ENCODE peak calls at places on chromosome 10, in eight cellular contexts. C is kidney epithelial cell, L is skeletal muscle cell, X is ovary, V is fibroblast of the aortic adventitia, F is MM.1S, T is breast epithelium, Q is AG10803. K is an unnamed sample.

GRCh38 chr10:101292194-101293006 is 61.6 kb upstream of the BTRC start:
- DNase-seq in C (no peak), L (no peak), X (peak; percentile 39), V (peak; percentile 5), F (no peak), T (no peak), Q (no peak), K (no peak)

GRCh38 chr10:119460369-119461195 is 81.9 kb downstream of the RGS10 start:
- DNase-seq in C (no peak), L (no peak), X (no peak), V (no peak), F (no peak), T (no peak), Q (no peak), K (no peak)

GRCh38 chr10:4684434-4684833 is 141.6 kb upstream of the AKR1E2 start:
- DNase-seq in C (no peak), L (no peak), X (no peak), V (peak; percentile 34), F (no peak), T (no peak), Q (peak; percentile 31), K (no peak)

GRCh38 chr10:17046989-17047388 is 82.6 kb downstream of the CUBN start:
- DNase-seq in C (no peak), L (no peak), X (no peak), V (no peak), F (no peak), T (no peak), Q (peak; percentile 73), K (no peak)

GRCh38 chr10:13949844-13950542 is 363.2 kb downstream of the PRPF18 start:
- DNase-seq in C (peak; percentile 84), L (peak; percentile 92), X (no peak), V (peak; percentile 78), F (no peak), T (no peak), Q (peak; percentile 97), K (no peak)

GRCh38 chr10:71212249-71213126 is at the start of gene UNC5B:
- DNase-seq in C (no peak), L (peak; percentile 72), X (peak; percentile 92), V (peak; percentile 82), F (peak; percentile 76), T (peak; percentile 91), Q (peak; percentile 88), K (peak; percentile 65)

GRCh38 chr10:35153723-35154122 is 27.1 kb downstream of the CREM start:
- DNase-seq in C (no peak), L (no peak), X (no peak), V (peak; percentile 34), F (no peak), T (no peak), Q (no peak), K (no peak)

GRCh38 chr10:124025638-124026336 is 67.6 kb downstream of the CHST15 start:
- DNase-seq in C (no peak), L (no peak), X (no peak), V (peak; percentile 29), F (no peak), T (no peak), Q (peak; percentile 24), K (no peak)

GRCh38 chr10:49631975-49632374 is 18.1 kb downstream of the CHAT start:
- DNase-seq in C (no peak), L (no peak), X (no peak), V (no peak), F (no peak), T (peak; percentile 38), Q (no peak), K (no peak)

GRCh38 chr10:50367732-50368131 is 116.4 kb upstream of the ASAH2 start:
- DNase-seq in C (no peak), L (no peak), X (no peak), V (peak; percentile 63), F (peak; percentile 44), T (no peak), Q (peak; percentile 26), K (no peak)

GRCh38 chr10:60280475-60280874 is 109.2 kb downstream of the ANK3 start:
- DNase-seq in C (no peak), L (no peak), X (no peak), V (peak; percentile 33), F (no peak), T (no peak), Q (no peak), K (no peak)

GRCh38 chr10:49644035-49644345 is 30.2 kb downstream of the CHAT start:
- DNase-seq in C (no peak), L (no peak), X (no peak), V (no peak), F (no peak), T (no peak), Q (no peak), K (no peak)

GRCh38 chr10:128660726-128661125 is 534.5 kb upstream of the MKI67 start:
- DNase-seq in C (no peak), L (no peak), X (no peak), V (no peak), F (no peak), T (no peak), Q (no peak), K (peak; percentile 2)
- H3K4me3 ChIP-seq in C (no peak overlapping the region), L (no peak overlapping the region), X (no peak overlapping the region), V (no peak overlapping the region), F (no peak overlapping the region), T (no peak overlapping the region), Q (no peak overlapping the region), K (no peak overlapping the region)

GRCh38 chr10:42932735-42933453 is 144.0 kb upstream of the RET start:
- DNase-seq in C (no peak), L (no peak), X (no peak), V (no peak), F (no peak), T (no peak), Q (no peak), K (no peak)
- H3K4me3 ChIP-seq in C (no peak overlapping the region), L (no peak overlapping the region), X (no peak overlapping the region), V (no peak overlapping the region), F (no peak overlapping the region), T (peak overlapping the region; percentile 20), Q (no peak overlapping the region), K (no peak overlapping the region)

GRCh38 chr10:116889066-116889465 is 39.8 kb downstream of the ENO4 start:
- DNase-seq in C (no peak), L (no peak), X (no peak), V (no peak), F (no peak), T (no peak), Q (no peak), K (no peak)

GRCh38 chr10:116891208-116891607 is 41.9 kb downstream of the ENO4 start:
- DNase-seq in C (no peak), L (peak; percentile 81), X (no peak), V (peak; percentile 86), F (no peak), T (no peak), Q (peak; percentile 45), K (no peak)

GRCh38 chr10:116893686-116894037 is 44.4 kb downstream of the ENO4 start:
- DNase-seq in C (no peak), L (no peak), X (no peak), V (no peak), F (no peak), T (no peak), Q (no peak), K (no peak)

GRCh38 chr10:116888380-116889055 is 39.2 kb downstream of the ENO4 start:
- DNase-seq in C (peak; percentile 78), L (peak; percentile 42), X (no peak), V (peak; percentile 82), F (no peak), T (peak; percentile 69), Q (peak; percentile 80), K (no peak)

DNA sequence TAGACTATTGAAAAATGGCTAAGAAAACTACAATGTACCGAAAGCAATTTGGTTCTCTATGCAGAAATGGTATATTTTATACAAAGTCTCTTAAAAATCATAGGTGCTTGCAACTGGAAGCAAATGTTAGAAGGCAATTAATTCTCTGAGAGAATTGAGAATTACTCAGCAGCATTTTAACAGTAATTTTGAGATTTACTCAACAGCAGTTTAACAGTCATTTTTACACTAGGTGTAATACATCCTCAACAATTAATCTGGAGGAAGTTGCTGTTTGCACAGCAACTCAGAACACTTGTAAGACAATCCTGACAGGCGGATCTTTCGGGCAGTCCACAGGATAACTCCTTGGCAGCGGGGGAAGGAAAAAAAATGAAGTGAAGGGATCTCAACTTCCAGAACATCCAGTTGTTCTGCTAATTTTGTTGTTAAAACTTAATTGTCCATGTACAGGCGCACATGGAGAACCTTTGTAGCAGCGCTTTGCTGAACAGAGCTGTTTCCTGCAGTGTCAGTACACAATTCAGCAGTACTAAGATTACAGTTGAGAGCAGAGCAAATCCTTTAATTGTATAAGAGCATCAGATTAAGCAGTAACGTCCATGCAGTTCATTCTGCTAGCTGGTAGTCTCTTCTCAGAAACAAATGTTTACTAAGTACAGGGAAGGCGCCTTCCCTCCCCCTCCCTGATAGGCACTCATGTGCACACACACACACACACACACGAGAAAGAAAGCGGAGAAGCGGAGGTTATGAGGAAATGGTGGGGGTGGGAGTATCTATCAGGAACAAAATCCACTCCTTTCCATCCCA is 43.8 kb downstream of the ENO4 start:
- DNase-seq in C (no peak), L (no peak), X (no peak), V (no peak), F (no peak), T (no peak), Q (no peak), K (no peak)
- H3K4me3 ChIP-seq in C (no peak overlapping the region), L (no peak overlapping the region), X (no peak overlapping the region), V (no peak overlapping the region), F (no peak overlapping the region), T (no peak overlapping the region), Q (no peak overlapping the region), K (no peak overlapping the region)

DNA sequence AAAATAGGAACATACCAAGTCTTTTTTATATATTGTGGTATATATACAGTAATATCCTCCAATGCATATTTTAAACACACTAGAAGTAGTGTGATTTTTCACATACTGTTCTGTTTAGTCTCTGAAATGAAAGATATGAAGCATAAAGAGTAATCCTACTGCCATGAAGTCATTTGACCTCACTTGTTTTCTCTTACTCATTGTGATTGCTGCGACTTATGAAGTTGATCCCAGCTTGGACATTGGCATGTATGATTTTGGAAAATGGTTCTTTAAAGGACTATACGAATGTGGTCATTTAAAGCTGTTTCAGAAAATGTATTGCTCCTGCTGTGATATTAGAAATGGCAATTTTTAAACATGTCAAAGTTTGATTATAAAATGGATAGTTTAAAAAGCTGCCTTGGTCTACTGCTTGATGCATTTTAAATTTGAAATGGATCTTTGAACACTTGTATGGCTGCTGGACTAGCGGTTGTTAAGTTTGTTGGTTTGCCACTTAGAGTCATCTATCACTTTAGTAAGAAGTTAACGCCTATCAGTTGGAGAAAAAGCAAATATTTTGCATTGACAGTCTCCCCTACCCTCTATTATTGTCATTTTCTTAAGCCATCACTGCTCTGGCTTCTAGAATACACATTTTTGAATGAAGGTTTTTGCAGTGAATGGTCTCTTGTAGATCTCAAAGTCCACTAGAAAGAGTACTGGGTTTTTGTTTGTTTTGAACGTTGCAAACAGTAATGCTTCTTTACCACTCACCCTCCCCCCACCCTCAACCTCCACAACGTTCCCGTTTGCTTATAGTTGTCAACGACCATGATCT is 881 bp upstream of the PCGF5 start:
- DNase-seq in C (no peak), L (no peak), X (no peak), V (no peak), F (no peak), T (no peak), Q (no peak), K (no peak)
- H3K4me3 ChIP-seq in C (peak overlapping the region; percentile 48), L (peak overlapping the region; percentile 83), X (peak overlapping the region; percentile 93), V (peak overlapping the region; percentile 56), F (peak overlapping the region; percentile 61), T (peak overlapping the region; percentile 96), Q (peak overlapping the region; percentile 57), K (peak overlapping the region; percentile 40)